ENCODE peak calls at places on chromosomes 1 and 21, in eight cellular contexts. R, B, T, G, K, L, C and M are unnamed samples.

GRCh38 chr1:24374891-24375786 is 38.4 kb downstream of the STPG1 start:
- DNase-seq in R (no peak), B (no peak), T (no peak), G (no peak), K (no peak), L (peak), C (no peak), M (no peak)

GRCh38 chr1:219574484-219575087 is 38.3 kb downstream of the ZC3H11B start:
- DNase-seq in R (no peak), B (no peak), T (no peak), G (no peak), K (no peak), L (no peak), C (no peak), M (no peak)

GRCh38 chr1:67213164-67213563 is 46.9 kb downstream of the IL23R start:
- DNase-seq in R (peak), B (no peak), T (no peak), G (no peak), K (no peak), L (peak), C (peak), M (peak)

GRCh38 chr1:243850013-243850367 is at the start of gene AKT3:
- DNase-seq in R (no peak), B (no peak), T (no peak), G (no peak), K (no peak), L (no peak), C (no peak), M (no peak)

GRCh38 chr1:59089922-59090457 is 206.9 kb upstream of the FGGY start:
- DNase-seq in R (no peak), B (no peak), T (no peak), G (no peak), K (no peak), L (no peak), C (no peak), M (no peak)

GRCh38 chr1:82223091-82223490 is 422.4 kb downstream of the ADGRL2 start:
- DNase-seq in R (no peak), B (no peak), T (no peak), G (no peak), K (no peak), L (no peak), C (no peak), M (no peak)

GRCh38 chr1:67162954-67163353 is 3.3 kb upstream of the IL23R start:
- DNase-seq in R (no peak), B (no peak), T (no peak), G (no peak), K (no peak), L (peak), C (peak), M (peak)

GRCh38 chr1:64624446-64624766 is 120.5 kb upstream of the RAVER2 start:
- DNase-seq in R (peak), B (no peak), T (no peak), G (no peak), K (peak), L (peak), C (peak), M (peak)

GRCh38 chr1:16971330-16972209 is 8.8 kb downstream of the MFAP2 start:
- DNase-seq in R (peak), B (no peak), T (no peak), G (peak), K (peak), L (peak), C (peak), M (peak)

GRCh38 chr1:167752219-167752985 is 30.6 kb downstream of the MPZL1 start:
- DNase-seq in R (peak), B (no peak), T (no peak), G (no peak), K (no peak), L (peak), C (peak), M (no peak)

GRCh38 chr1:72184099-72184695 is 98.1 kb downstream of the NEGR1 start:
- DNase-seq in R (peak), B (no peak), T (no peak), G (no peak), K (no peak), L (no peak), C (peak), M (no peak)

GRCh38 chr1:21661886-21662285 is 7.3 kb downstream of the RAP1GAP start:
- DNase-seq in R (no peak), B (no peak), T (no peak), G (no peak), K (no peak), L (no peak), C (no peak), M (no peak)

GRCh38 chr21:34933609-34934345 is 115.3 kb downstream of the RUNX1 start:
- DNase-seq in R (no peak), B (peak), T (no peak), G (no peak), K (no peak), L (no peak), C (no peak), M (peak)

GRCh38 chr1:69504730-69505252 is 62.9 kb upstream of the LRRC7 start:
- DNase-seq in R (no peak), B (no peak), T (no peak), G (no peak), K (no peak), L (no peak), C (no peak), M (no peak)

GRCh38 chr1:3377604-3378279 is 76.7 kb upstream of the ARHGEF16 start:
- DNase-seq in R (no peak), B (no peak), T (no peak), G (no peak), K (no peak), L (no peak), C (no peak), M (no peak)

GRCh38 chr1:108719654-108720435 is 7.1 kb downstream of the FNDC7 start:
- DNase-seq in R (peak), B (no peak), T (no peak), G (peak), K (no peak), L (peak), C (peak), M (peak)

GRCh38 chr1:225468270-225469020 is 40.6 kb upstream of the LBR start:
- DNase-seq in R (no peak), B (no peak), T (no peak), G (no peak), K (no peak), L (no peak), C (no peak), M (no peak)

GRCh38 chr1:230365723-230366307 is 60.3 kb downstream of the PGBD5 start:
- DNase-seq in R (no peak), B (no peak), T (no peak), G (no peak), K (peak), L (no peak), C (no peak), M (no peak)

GRCh38 chr1:168513656-168514404 is 30.0 kb downstream of the XCL2 start:
- DNase-seq in R (no peak), B (no peak), T (no peak), G (no peak), K (no peak), L (no peak), C (peak), M (no peak)

GRCh38 chr1:214281030-214281901 is at the start of gene SMYD2:
- DNase-seq in R (peak), B (peak), T (peak), G (no peak), K (peak), L (peak), C (peak), M (peak)

GRCh38 chr1:53957231-53957818 is 11.2 kb downstream of the LRRC42 start:
- DNase-seq in R (peak), B (no peak), T (no peak), G (peak), K (peak), L (peak), C (peak), M (peak)

GRCh38 chr21:41956926-41957729 is 3.3 kb upstream of the C2CD2 start:
- DNase-seq in R (peak), B (no peak), T (no peak), G (no peak), K (no peak), L (peak), C (peak), M (peak)

GRCh38 chr21:32520885-32521735 is 64.2 kb downstream of the TCP10L start:
- DNase-seq in R (peak), B (no peak), T (peak), G (peak), K (no peak), L (peak), C (peak), M (peak)